ENCODE peak calls at places on chromosomes 1 and 21, in five cellular contexts. T is HepG2, S is K562, P is SK-N-SH, B is GM12878. C is an unnamed sample.

GRCh38 chr21:43782741-43783700 is 6.4 kb upstream of the RRP1 start:
- DNase-seq in T (peak), B (no peak), P (no peak), S (no peak), C (no peak)

GRCh38 chr1:79599257-79599656 is 592.7 kb upstream of the ADGRL4 start:
- DNase-seq in P (no peak), S (no peak), B (no peak), T (no peak), C (no peak)

GRCh38 chr1:211606327-211606913 is 27.5 kb upstream of the SLC30A1 start:
- DNase-seq in S (peak), B (peak), P (no peak), T (peak), C (no peak)

GRCh38 chr1:36329817-36330216 is 6.4 kb upstream of the EVA1B start:
- DNase-seq in B (no peak), S (no peak), T (no peak), P (no peak), C (no peak)

GRCh38 chr1:24933468-24933867 is 3.4 kb upstream of the RUNX3 start:
- DNase-seq in T (no peak), P (no peak), B (no peak), S (no peak), C (no peak)

GRCh38 chr1:25580933-25581332 is 35.7 kb upstream of the MAN1C1 start:
- DNase-seq in T (no peak), P (no peak), S (no peak), B (no peak), C (no peak)

GRCh38 chr1:182990413-182991144 is 32.6 kb upstream of the LAMC1 start:
- DNase-seq in P (no peak), S (no peak), B (no peak), T (no peak), C (no peak)

GRCh38 chr1:60463146-60463545 is 389.6 kb upstream of the C1orf87 start:
- DNase-seq in T (no peak), P (no peak), S (no peak), B (no peak), C (no peak)

GRCh38 chr1:112255080-112255479 is 140.9 kb upstream of the CTTNBP2NL start:
- DNase-seq in S (no peak), B (no peak), T (no peak), P (no peak), C (no peak)

GRCh38 chr1:100229681-100230443 is 19.8 kb downstream of the DBT start:
- DNase-seq in B (no peak), S (no peak), T (no peak), P (no peak), C (no peak)

GRCh38 chr1:54230507-54231339 is 30.8 kb downstream of the MRPL37 start:
- DNase-seq in P (peak), T (no peak), S (no peak), B (no peak), C (no peak)

GRCh38 chr21:30984897-30985296 is 53.4 kb downstream of the KRTAP19-8 start:
- DNase-seq in S (no peak), P (no peak), B (no peak), T (no peak), C (no peak)

GRCh38 chr1:183285746-183286145 is 99.7 kb downstream of the LAMC2 start:
- DNase-seq in B (no peak), S (no peak), T (no peak), P (no peak), C (no peak)

GRCh38 chr1:227774051-227774720 is 39.0 kb downstream of the SNAP47 start:
- DNase-seq in B (no peak), S (no peak), P (no peak), T (no peak), C (no peak)

GRCh38 chr1:65395887-65396612 is 24.4 kb upstream of the LEPR start:
- DNase-seq in P (no peak), B (no peak), T (no peak), S (no peak), C (no peak)

GRCh38 chr1:95301614-95302013 is 67.6 kb downstream of the RWDD3 start:
- DNase-seq in P (no peak), T (no peak), S (no peak), B (no peak), C (no peak)

GRCh38 chr1:75732703-75733102 is 8.2 kb downstream of the ACADM start:
- DNase-seq in B (no peak), P (no peak), T (no peak), S (no peak), C (no peak)

GRCh38 chr21:42574234-42575027 is 60.8 kb downstream of the SLC37A1 start:
- DNase-seq in S (peak), B (no peak), T (peak), P (peak), C (no peak)

GRCh38 chr1:41754540-41754939 is 164.2 kb downstream of the HIVEP3 start:
- DNase-seq in T (no peak), B (no peak), S (no peak), P (no peak), C (no peak)

GRCh38 chr21:34358866-34359265 is 4.9 kb upstream of the KCNE2 start:
- DNase-seq in P (no peak), S (no peak), T (no peak), B (no peak), C (no peak)

GRCh38 chr1:33256701-33257387 is 552 bp downstream of the ZNF362 start:
- DNase-seq in P (no peak), T (peak), B (no peak), S (peak), C (peak)

GRCh38 chr1:233316473-233316872 is 11.1 kb upstream of the MAP3K21 start:
- DNase-seq in T (no peak), S (no peak), P (no peak), B (no peak), C (no peak)

GRCh38 chr21:31008355-31008754 is 29.9 kb downstream of the KRTAP19-8 start:
- DNase-seq in P (no peak), S (no peak), T (no peak), B (no peak), C (no peak)

GRCh38 chr1:201138311-201138840 is 11.4 kb upstream of the ASCL5 start:
- DNase-seq in S (no peak), T (no peak), P (no peak), B (no peak), C (no peak)

GRCh38 chr21:45011911-45012660 is 62.3 kb upstream of the ADARB1 start:
- DNase-seq in B (no peak), P (no peak), S (no peak), T (peak), C (no peak)

GRCh38 chr1:165456861-165457260 is 11.9 kb upstream of the RXRG start:
- DNase-seq in S (no peak), T (no peak), P (no peak), B (no peak), C (no peak)

GRCh38 chr1:205798577-205798976 is 14.4 kb downstream of the SLC41A1 start:
- DNase-seq in P (no peak), S (no peak), B (no peak), T (no peak), C (no peak)

GRCh38 chr1:58982259-58982998 is 198.6 kb upstream of the JUN start:
- DNase-seq in B (no peak), S (no peak), P (peak), T (peak), C (no peak)

GRCh38 chr1:164721037-164721496 is 162.1 kb downstream of the PBX1 start:
- DNase-seq in T (no peak), B (no peak), S (no peak), P (no peak), C (no peak)

GRCh38 chr1:9629445-9630201 is 21.9 kb upstream of the PIK3CD start:
- DNase-seq in S (no peak), T (no peak), P (no peak), B (peak), C (no peak)

GRCh38 chr1:30265127-30266070 is 458.0 kb downstream of the MATN1 start:
- DNase-seq in S (no peak), P (no peak), T (no peak), B (no peak), C (no peak)

GRCh38 chr1:43360616-43361015 is 1.8 kb downstream of the CDC20 start:
- DNase-seq in P (no peak), T (no peak), B (no peak), S (no peak), C (no peak)

GRCh38 chr1:43357251-43357650 is 1.5 kb upstream of the CDC20 start:
- DNase-seq in P (no peak), S (no peak), T (no peak), B (no peak), C (no peak)

GRCh38 chr1:43359696-43360095 is 915 bp downstream of the CDC20 start:
- DNase-seq in T (no peak), B (no peak), S (no peak), P (no peak), C (no peak)

GRCh38 chr1:43358121-43358745 is 548 bp upstream of the CDC20 start:
- DNase-seq in P (peak), S (peak), T (no peak), B (peak), C (no peak)

GRCh38 chr1:43358746-43359693 is at the start of gene CDC20:
- DNase-seq in S (peak), B (peak), P (peak), T (peak), C (peak)
- TF ChIP-seq FOXM1 in S (peak), B (no peak), P (peak), T (peak), C (peak)

GRCh38 chr1:154862927-154863701 is 7.0 kb downstream of the KCNN3 start:
- DNase-seq in S (no peak), P (no peak), T (no peak), B (no peak), C (no peak)
- TF ChIP-seq FOXM1 in S (no peak), P (no peak), T (no peak), B (no peak), C (no peak)

GRCh38 chr1:175641633-175642032 is 101.8 kb downstream of the TNR start:
- DNase-seq in T (no peak), B (no peak), P (no peak), S (no peak), C (no peak)
- TF ChIP-seq FOXM1 in T (no peak), B (no peak), P (no peak), S (no peak), C (no peak)

GRCh38 chr1:7382971-7383370 is 388.1 kb upstream of the VAMP3 start:
- DNase-seq in B (no peak), S (no peak), P (no peak), T (no peak), C (no peak)

GRCh38 chr1:7380712-7381111 is 390.4 kb upstream of the VAMP3 start:
- DNase-seq in P (peak), T (no peak), B (no peak), S (no peak), C (no peak)

GRCh38 chr1:7378346-7379130 is 392.6 kb upstream of the VAMP3 start:
- DNase-seq in P (no peak), S (no peak), B (no peak), T (no peak), C (no peak)

GRCh38 chr1:7376676-7377075 is 394.4 kb upstream of the VAMP3 start:
- DNase-seq in P (no peak), T (no peak), S (no peak), B (no peak), C (no peak)

GRCh38 chr1:7379445-7379971 is 391.6 kb upstream of the VAMP3 start:
- DNase-seq in P (no peak), T (no peak), B (no peak), S (no peak), C (no peak)
- TF ChIP-seq FOXM1 in P (no peak), T (no peak), B (no peak), S (no peak), C (no peak)

DNA sequence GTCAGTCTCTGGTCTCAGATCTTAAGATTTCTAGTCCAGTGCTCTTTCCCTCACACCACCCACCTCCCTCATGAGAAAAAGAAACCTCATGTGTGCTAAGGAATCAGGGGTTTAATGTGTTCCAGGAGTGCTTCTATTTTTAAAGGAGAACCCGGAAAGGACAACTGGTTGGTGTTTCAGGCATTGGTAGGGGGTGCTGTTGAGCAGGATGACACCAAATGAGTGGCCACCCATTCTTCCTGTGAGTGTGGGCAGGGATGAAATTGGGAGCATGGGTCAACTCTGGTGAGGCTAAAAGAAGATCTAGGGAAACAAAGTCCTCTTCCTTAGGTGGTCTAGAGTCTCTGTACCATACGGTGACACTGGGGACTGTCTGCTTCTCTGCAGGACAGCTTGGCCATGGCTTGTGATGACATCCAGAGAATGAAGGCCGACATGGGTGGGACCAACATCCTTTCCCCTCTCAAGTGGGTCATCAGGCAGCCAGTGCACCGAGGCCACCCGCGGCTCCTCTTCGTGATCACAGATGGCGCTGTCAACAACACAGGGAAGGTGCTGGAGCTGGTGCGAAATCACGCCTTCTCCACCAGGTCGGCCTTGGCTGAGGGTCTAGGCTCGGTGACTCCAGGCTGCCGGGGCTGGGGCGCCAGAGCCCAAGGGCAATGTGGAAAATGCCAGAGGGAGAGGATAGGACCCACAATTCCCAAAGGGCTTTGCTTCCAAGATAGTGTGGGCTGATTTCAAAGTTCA is 39.3 kb downstream of the VWA5B1 start:
- DNase-seq in B (no peak), S (no peak), T (no peak), P (no peak), C (no peak)
- TF ChIP-seq FOXM1 in B (no peak), S (no peak), T (no peak), P (no peak), C (no peak)

GRCh38 chr1:154608522-154609294 is 722 bp upstream of the ADAR start:
- DNase-seq in T (peak), B (no peak), S (peak), P (peak), C (peak)
- TF ChIP-seq FOXM1 in T (no peak), B (no peak), S (no peak), P (no peak), C (no peak)

C was measured in HEK293T.